ENCODE peak calls at places on chromosome 21, in six cellular contexts. B is keratinocyte; F is astrocyte; C is progenitor cell of endocrine pancreas; V is activated CD4-positive, alpha-beta T cell treated with anti-CD3 and anti-CD28 coated beads, Interleukin-2, amount 50 U/mL, for 48 hours; P is NCI-H146. L is an unnamed sample.

GRCh38 chr21:31756787-31757186 is 24.9 kb upstream of the SCAF4 start:
- DNase-seq in B (no peak), F (no peak), C (no peak), V (no peak), P (no peak), L (no peak)

GRCh38 chr21:32844653-32845443 is 73.3 kb upstream of the PAXBP1 start:
- DNase-seq in B (no peak), F (peak), C (no peak), V (no peak), P (peak), L (no peak)

GRCh38 chr21:29193907-29194306 is 63.5 kb downstream of the MAP3K7CL start:
- DNase-seq in B (no peak), F (no peak), C (no peak), V (no peak), P (no peak), L (no peak)

GRCh38 chr21:14520535-14520934 is 25.6 kb downstream of the SAMSN1 start:
- DNase-seq in B (no peak), F (no peak), C (no peak), V (no peak), P (no peak), L (no peak)

GRCh38 chr21:46108827-46109226 is 10.9 kb downstream of the COL6A2 start:
- DNase-seq in B (no peak), F (no peak), C (peak), V (peak), P (no peak), L (peak)

GRCh38 chr21:41803316-41803715 is 36.5 kb upstream of the RIPK4 start:
- DNase-seq in B (no peak), F (no peak), C (no peak), V (no peak), P (no peak), L (no peak)

GRCh38 chr21:14875704-14876364 is 189.0 kb downstream of the NRIP1 start:
- DNase-seq in B (no peak), F (no peak), C (no peak), V (no peak), P (no peak), L (no peak)

GRCh38 chr21:29523646-29524045 is 224.9 kb downstream of the BACH1 start:
- DNase-seq in B (no peak), F (no peak), C (no peak), V (no peak), P (no peak), L (peak)

GRCh38 chr21:45383111-45383614 is 21.8 kb upstream of the COL18A1 start:
- DNase-seq in B (no peak), F (no peak), C (no peak), V (no peak), P (no peak), L (no peak)

GRCh38 chr21:35622612-35623011 is 437.7 kb downstream of the SETD4 start:
- DNase-seq in B (no peak), F (no peak), C (no peak), V (no peak), P (no peak), L (no peak)

GRCh38 chr21:26945916-26946315 is 21.0 kb downstream of the ADAMTS5 start:
- DNase-seq in B (no peak), F (no peak), C (no peak), V (no peak), P (no peak), L (no peak)

GRCh38 chr21:43726686-43727570 is 8.0 kb downstream of the PDXK start:
- DNase-seq in B (no peak), F (no peak), C (no peak), V (no peak), P (no peak), L (no peak)

GRCh38 chr21:42974832-42975820 is 764 bp downstream of the PKNOX1 start:
- DNase-seq in B (no peak), F (peak), C (peak), V (peak), P (peak), L (peak)

GRCh38 chr21:36422279-36423098 is 37.3 kb downstream of the CHAF1B start:
- DNase-seq in B (no peak), F (peak), C (peak), V (peak), P (peak), L (peak)

GRCh38 chr21:29829514-29830255 is 110.1 kb downstream of the GRIK1 start:
- DNase-seq in B (no peak), F (peak), C (no peak), V (no peak), P (no peak), L (no peak)

GRCh38 chr21:36684957-36685714 is 13.8 kb upstream of the SIM2 start:
- DNase-seq in B (no peak), F (no peak), C (no peak), V (no peak), P (no peak), L (no peak)

GRCh38 chr21:33015091-33015490 is 10.6 kb upstream of the OLIG2 start:
- DNase-seq in B (no peak), F (no peak), C (no peak), V (no peak), P (no peak), L (no peak)

GRCh38 chr21:15735409-15735808 is 5.6 kb downstream of the USP25 start:
- DNase-seq in B (no peak), F (no peak), C (no peak), V (no peak), P (no peak), L (no peak)